ENCODE peak calls at places on chromosomes 2 and 18, in six cellular contexts. F, E, C, Y, I and D are unnamed samples.

GRCh38 chr18:34494359-34494696 is 215.8 kb upstream of the DTNA start:
- DNase-seq in C (no peak), E (peak), I (peak), F (no peak), Y (no peak), D (no peak)

GRCh38 chr2:66437055-66437454 is 2.1 kb downstream of the MEIS1 start:
- DNase-seq in F (no peak), I (no peak), E (no peak), Y (no peak), C (peak), D (no peak)

GRCh38 chr2:187210726-187211125 is 237.3 kb downstream of the CALCRL start:
- DNase-seq in I (no peak), C (no peak), E (no peak), F (no peak), Y (no peak), D (no peak)

GRCh38 chr2:8544786-8545631 is 136.8 kb upstream of the ID2 start:
- DNase-seq in C (peak), Y (peak), E (peak), F (peak), I (peak), D (peak)

GRCh38 chr2:233409286-233409991 is 55.1 kb downstream of the DGKD start:
- DNase-seq in E (peak), F (no peak), I (no peak), C (no peak), Y (no peak), D (no peak)

GRCh38 chr2:138708682-138709241 is 71.4 kb downstream of the NXPH2 start:
- DNase-seq in F (no peak), C (peak), Y (no peak), I (no peak), E (no peak), D (no peak)

GRCh38 chr18:79393181-79393598 is 2.5 kb upstream of the NFATC1 start:
- DNase-seq in F (no peak), E (peak), Y (no peak), C (peak), I (no peak), D (peak)

GRCh38 chr18:811192-812122 is 585 bp downstream of the YES1 start:
- DNase-seq in Y (peak), F (no peak), I (peak), E (no peak), C (peak), D (no peak)

GRCh38 chr18:55763805-55764204 is 175.8 kb upstream of the TCF4 start:
- DNase-seq in C (no peak), F (no peak), I (no peak), Y (no peak), E (no peak), D (no peak)

GRCh38 chr18:36075862-36076587 is 8.7 kb upstream of the RPRD1A start:
- DNase-seq in I (no peak), Y (no peak), E (no peak), F (no peak), C (peak), D (no peak)

GRCh38 chr2:215653344-215654015 is 217.6 kb upstream of the FN1 start:
- DNase-seq in Y (no peak), C (peak), E (no peak), F (no peak), I (no peak), D (no peak)

GRCh38 chr2:46326231-46326980 is 29.2 kb downstream of the EPAS1 start:
- DNase-seq in F (no peak), Y (no peak), E (no peak), I (no peak), C (peak), D (no peak)

GRCh38 chr2:242022550-242023290 is 153.2 kb downstream of the RTP5 start:
- DNase-seq in E (no peak), Y (no peak), C (no peak), F (no peak), I (no peak), D (peak)

GRCh38 chr2:41906325-41906700 is 141.5 kb upstream of the PKDCC start:
- DNase-seq in C (no peak), Y (no peak), F (no peak), I (no peak), E (no peak), D (no peak)

GRCh38 chr2:9712263-9712662 is 81.5 kb upstream of the YWHAQ start:
- DNase-seq in C (no peak), Y (peak), F (no peak), E (no peak), I (no peak), D (no peak)

GRCh38 chr2:237643066-237643465 is 15.7 kb downstream of the LRRFIP1 start:
- DNase-seq in C (no peak), I (no peak), F (no peak), E (no peak), Y (no peak), D (no peak)

GRCh38 chr2:150591901-150592300 is 104.4 kb upstream of the RND3 start:
- DNase-seq in Y (no peak), E (no peak), I (no peak), F (no peak), C (peak), D (no peak)

GRCh38 chr2:72082021-72082739 is 65.5 kb downstream of the CYP26B1 start:
- DNase-seq in I (no peak), C (peak), E (no peak), F (no peak), Y (no peak), D (peak)

GRCh38 chr2:104850322-104851184 is 3.4 kb upstream of the POU3F3 start:
- DNase-seq in F (no peak), I (no peak), C (no peak), Y (no peak), E (no peak), D (no peak)

GRCh38 chr2:96374211-96374951 is 38.8 kb downstream of the NCAPH start:
- DNase-seq in Y (no peak), E (peak), F (no peak), I (no peak), C (peak), D (no peak)

GRCh38 chr2:151823651-151824050 is 4.6 kb downstream of the ARL5A start:
- DNase-seq in Y (no peak), C (peak), I (no peak), F (no peak), E (no peak), D (no peak)

GRCh38 chr2:3868012-3868411 is 164.6 kb downstream of the DCDC2C start:
- DNase-seq in C (no peak), Y (no peak), F (no peak), E (no peak), I (no peak), D (no peak)

GRCh38 chr2:11944311-11944710 is 197.9 kb downstream of the LPIN1 start:
- DNase-seq in F (no peak), Y (no peak), E (no peak), C (no peak), I (no peak), D (no peak)

GRCh38 chr18:63433349-63433866 is 11.1 kb upstream of the VPS4B start:
- DNase-seq in C (peak), Y (no peak), F (no peak), E (no peak), I (no peak), D (no peak)